ENCODE peak calls at places on chromosomes 4 and X, in four cellular contexts. S is mammary epithelial cell, M is H9, V is HCT116. C is an unnamed sample. For H3K79me2, the result is how much of the 10 kb centered on the place peaks cover.

GRCh38 chr4:94413085-94413685 is 38.6 kb upstream of the PDLIM5 start:
- DNase-seq in V (no peak), M (no peak), S (no peak), C (no peak)

GRCh38 chr4:146795721-146796120 is 149.9 kb downstream of the TTC29 start:
- DNase-seq in S (no peak), M (no peak), V (no peak), C (no peak)

GRCh38 chrX:107700317-107700774 is 72.0 kb downstream of the PRPS1 start:
- DNase-seq in S (peak), M (no peak), V (no peak), C (no peak)

GRCh38 chr4:146436423-146437162 is 85.1 kb downstream of the SLC10A7 start:
- DNase-seq in V (no peak), M (no peak), S (no peak), C (no peak)

GRCh38 chrX:18855919-18856644 is 127.8 kb downstream of the PHKA2 start:
- DNase-seq in S (peak), V (no peak), M (no peak), C (no peak)

GRCh38 chr4:46254788-46255187 is 130.9 kb upstream of the GABRG1 start:
- DNase-seq in M (no peak), S (peak), V (no peak), C (no peak)

GRCh38 chrX:10450229-10450958 is 170.0 kb downstream of the MID1 start:
- DNase-seq in V (no peak), M (no peak), S (peak), C (peak)

GRCh38 chr4:40199999-40200880 is 3.4 kb downstream of the RHOH start:
- DNase-seq in V (no peak), S (peak), M (no peak), C (no peak)

GRCh38 chr4:76197971-76198410 is 15.6 kb downstream of the SCARB2 start:
- DNase-seq in V (no peak), S (peak), M (no peak), C (no peak)

DNA sequence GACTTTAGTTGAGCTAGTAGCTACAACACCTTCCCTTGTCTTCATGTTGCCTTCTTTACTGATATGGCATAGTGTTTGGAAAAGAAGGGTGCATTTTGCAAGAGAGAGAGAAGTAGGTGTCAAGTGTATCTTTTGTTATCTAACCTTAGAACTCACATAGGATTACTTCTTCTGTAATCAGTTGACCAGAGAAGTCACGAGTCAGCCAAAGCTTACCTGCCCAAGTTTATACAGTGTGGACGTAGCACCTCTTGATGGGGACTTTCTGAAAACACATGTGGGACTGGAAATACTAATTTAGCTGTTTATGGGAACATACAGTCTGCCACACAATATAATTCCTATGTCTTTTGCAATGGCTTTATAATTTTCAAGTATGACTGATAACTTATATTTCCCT is 56.0 kb downstream of the UGT8 start:
- DNase-seq in S (no peak), M (no peak), V (no peak), C (no peak)
- H3K4me2 ChIP-seq in S (no peak), M (no peak), V (no peak), C (no peak)

DNA sequence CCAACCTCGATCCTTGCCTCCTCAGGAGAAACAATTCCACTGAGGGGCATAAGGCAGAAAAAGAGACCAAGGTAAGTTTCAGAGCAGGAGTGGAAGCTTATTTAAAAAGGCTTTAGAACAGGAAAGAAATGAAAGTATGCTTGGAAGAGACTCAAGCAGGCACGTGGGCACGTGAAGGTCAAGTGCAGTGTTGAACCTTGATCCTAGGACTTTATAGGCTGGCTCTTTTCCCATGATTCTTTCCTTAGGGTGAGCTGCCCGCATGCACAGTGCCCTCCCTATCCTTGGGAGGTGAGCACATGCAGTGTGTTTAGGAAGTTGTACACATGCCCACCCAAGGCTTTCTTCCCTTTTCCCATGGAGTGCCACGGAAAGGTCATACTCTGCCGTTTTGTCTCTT is 4.0 kb upstream of the PI4K2B start:
- DNase-seq in S (no peak), V (no peak), M (no peak), C (no peak)
- H3K79me2 ChIP-seq in S (under half), V (under half), M (under half), C (under half)

DNA sequence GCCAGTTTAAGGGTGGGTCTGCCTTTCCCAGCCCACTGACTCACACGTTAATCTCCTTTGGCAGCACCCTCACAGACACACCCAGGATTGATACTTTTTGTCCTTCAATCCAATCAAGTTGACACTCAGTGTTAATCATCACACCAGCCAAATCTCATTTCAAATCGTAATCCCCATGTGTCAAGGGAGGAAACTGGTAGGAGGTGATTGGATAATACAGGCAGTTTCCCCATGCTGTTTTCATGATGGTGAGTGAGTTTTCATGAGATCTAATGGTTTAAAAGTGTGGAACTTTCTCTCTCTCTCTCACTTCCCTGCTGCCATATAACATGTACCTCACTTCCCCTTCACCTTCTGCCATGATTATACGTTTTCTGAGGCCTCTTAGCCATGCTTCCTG is 647.2 kb upstream of the FRG1 start:
- DNase-seq in S (no peak), V (no peak), M (no peak), C (no peak)
- H3K4me2 ChIP-seq in S (no peak), V (no peak), M (no peak), C (no peak)

GRCh38 chr4:113739197-113739596 is 22.3 kb downstream of the CAMK2D start:
- DNase-seq in S (no peak), M (no peak), V (no peak), C (no peak)
- H3K79me2 ChIP-seq in S (under half), M (under half), V (under half), C (under half)

GRCh38 chrX:101932249-101932570 is 383 bp upstream of the ZMAT1 start:
- DNase-seq in S (no peak), M (no peak), V (no peak), C (no peak)

GRCh38 chrX:101931494-101932248 is at the start of gene ZMAT1:
- DNase-seq in V (peak), M (peak), S (peak), C (peak)

GRCh38 chrX:101925733-101926132 is 6.1 kb downstream of the ZMAT1 start:
- DNase-seq in S (no peak), M (no peak), V (no peak), C (no peak)

GRCh38 chrX:101931104-101931493 is 728 bp downstream of the ZMAT1 start:
- DNase-seq in M (no peak), S (no peak), V (no peak), C (no peak)
- H3K4me2 ChIP-seq in M (peak), S (peak), V (peak), C (peak)